ENCODE peak calls at places on chromosomes 7 and 10, in four cellular contexts. One of them, this sample, is unnamed.

GRCh38 chr7:15821484-15822122 is 135.1 kb upstream of the MEOX2 start:
- DNase-seq in K562: no peak
- DNase-seq in HepG2: no peak
- DNase-seq in GM12878: no peak
- DNase-seq in this sample: no peak

GRCh38 chr10:126458453-126458852 is 70.2 kb upstream of the ADAM12 start:
- DNase-seq in HepG2: no peak
- DNase-seq in K562: no peak
- DNase-seq in GM12878: no peak
- DNase-seq in this sample: no peak

GRCh38 chr7:82450759-82451158 is 7.2 kb upstream of the CACNA2D1 start:
- DNase-seq in HepG2: no peak
- DNase-seq in K562: no peak
- DNase-seq in GM12878: no peak
- DNase-seq in this sample: no peak

GRCh38 chr10:80333985-80334384 is 22.6 kb downstream of the DYDC1 start:
- DNase-seq in HepG2: no peak
- DNase-seq in GM12878: no peak
- DNase-seq in K562: no peak
- DNase-seq in this sample: no peak

GRCh38 chr7:66894463-66895080 is 26.5 kb upstream of the TMEM248 start:
- DNase-seq in HepG2: no peak
- DNase-seq in GM12878: no peak
- DNase-seq in K562: no peak
- DNase-seq in this sample: no peak

GRCh38 chr7:134197342-134197741 is 70.2 kb downstream of the LRGUK start:
- DNase-seq in K562: peak; percentile 67
- DNase-seq in GM12878: no peak
- DNase-seq in HepG2: no peak
- DNase-seq in this sample: no peak

GRCh38 chr7:66110861-66111260 is 3.8 kb upstream of the CRCP start:
- DNase-seq in K562: no peak
- DNase-seq in GM12878: no peak
- DNase-seq in HepG2: peak; percentile 48
- DNase-seq in this sample: no peak

GRCh38 chr10:132363921-132364593 is 32.1 kb downstream of the LRRC27 start:
- DNase-seq in HepG2: peak; percentile 45
- DNase-seq in K562: peak; percentile 28
- DNase-seq in GM12878: peak; percentile 13
- DNase-seq in this sample: peak; percentile 69

GRCh38 chr7:110519851-110520250 is 571.1 kb upstream of the LRRN3 start:
- DNase-seq in K562: no peak
- DNase-seq in GM12878: no peak
- DNase-seq in HepG2: no peak
- DNase-seq in this sample: no peak

GRCh38 chr10:84308481-84309304 is 19.7 kb upstream of the CCSER2 start:
- DNase-seq in K562: no peak
- DNase-seq in GM12878: peak; percentile 26
- DNase-seq in HepG2: no peak
- DNase-seq in this sample: peak; percentile 58

GRCh38 chr10:43923328-43923727 is 274.6 kb upstream of the ZNF32 start:
- DNase-seq in GM12878: no peak
- DNase-seq in HepG2: no peak
- DNase-seq in K562: no peak
- DNase-seq in this sample: no peak

GRCh38 chr10:104614245-104614831 is 26.8 kb upstream of the SORCS3 start:
- DNase-seq in K562: peak; percentile 47
- DNase-seq in HepG2: peak; percentile 17
- DNase-seq in GM12878: no peak
- DNase-seq in this sample: peak; percentile 52

GRCh38 chr7:114943530-114943929 is 21.6 kb downstream of the MDFIC start:
- DNase-seq in K562: no peak
- DNase-seq in GM12878: no peak
- DNase-seq in HepG2: no peak
- DNase-seq in this sample: no peak

GRCh38 chr7:55163733-55164132 is 144.9 kb downstream of the EGFR start:
- DNase-seq in GM12878: no peak
- DNase-seq in HepG2: no peak
- DNase-seq in K562: no peak
- DNase-seq in this sample: no peak

GRCh38 chr7:87210506-87210905 is 9.0 kb downstream of the TMEM243 start:
- DNase-seq in GM12878: no peak
- DNase-seq in K562: no peak
- DNase-seq in HepG2: no peak
- DNase-seq in this sample: no peak

GRCh38 chr10:103911021-103911459 is 6.9 kb downstream of the STN1 start:
- DNase-seq in HepG2: no peak
- DNase-seq in GM12878: no peak
- DNase-seq in K562: peak; percentile 16
- DNase-seq in this sample: no peak

GRCh38 chr7:114789942-114790341 is 132.0 kb upstream of the MDFIC start:
- DNase-seq in HepG2: no peak
- DNase-seq in GM12878: no peak
- DNase-seq in K562: no peak
- DNase-seq in this sample: no peak

GRCh38 chr10:95415631-95416031 is 124.8 kb upstream of the PDLIM1 start:
- DNase-seq in GM12878: no peak
- DNase-seq in HepG2: no peak
- DNase-seq in K562: no peak
- DNase-seq in this sample: no peak

GRCh38 chr10:32489935-32490334 is 44.0 kb downstream of the CCDC7 start:
- DNase-seq in HepG2: no peak
- DNase-seq in K562: no peak
- DNase-seq in GM12878: no peak
- DNase-seq in this sample: no peak

GRCh38 chr7:151348970-151349369 is 7.4 kb downstream of the NUB1 start:
- DNase-seq in HepG2: no peak
- DNase-seq in GM12878: no peak
- DNase-seq in K562: no peak
- DNase-seq in this sample: no peak

GRCh38 chr7:92647652-92648051 is 57.5 kb upstream of the FAM133B start:
- DNase-seq in GM12878: no peak
- DNase-seq in HepG2: no peak
- DNase-seq in K562: no peak
- DNase-seq in this sample: no peak

GRCh38 chr10:7337431-7338171 is 73.2 kb downstream of the SFMBT2 start:
- DNase-seq in HepG2: no peak
- DNase-seq in GM12878: no peak
- DNase-seq in K562: no peak
- DNase-seq in this sample: no peak

GRCh38 chr10:73877533-73878160 is 3.3 kb upstream of the CAMK2G start:
- DNase-seq in HepG2: no peak
- DNase-seq in GM12878: no peak
- DNase-seq in K562: no peak
- DNase-seq in this sample: no peak

GRCh38 chr10:114876169-114876568 is 54.6 kb downstream of the FHIP2A start:
- DNase-seq in HepG2: peak; percentile 62
- DNase-seq in K562: no peak
- DNase-seq in GM12878: no peak
- DNase-seq in this sample: no peak

GRCh38 chr10:19710600-19710999 is 105.6 kb upstream of the PLXDC2 start:
- DNase-seq in GM12878: no peak
- DNase-seq in K562: no peak
- DNase-seq in HepG2: no peak
- DNase-seq in this sample: no peak

GRCh38 chr10:21514101-21514807 is 11.2 kb downstream of the SKIDA1 start:
- DNase-seq in GM12878: no peak
- DNase-seq in K562: no peak
- DNase-seq in HepG2: no peak
- DNase-seq in this sample: no peak

GRCh38 chr7:26574476-26574875 is 282.8 kb downstream of the SNX10 start:
- DNase-seq in HepG2: no peak
- DNase-seq in K562: no peak
- DNase-seq in GM12878: no peak
- DNase-seq in this sample: no peak

GRCh38 chr7:152328234-152328633 is 107.6 kb downstream of the KMT2C start:
- DNase-seq in HepG2: no peak
- DNase-seq in K562: no peak
- DNase-seq in GM12878: no peak
- DNase-seq in this sample: no peak

GRCh38 chr10:113895018-113895417 is 40.6 kb downstream of the NHLRC2 start:
- DNase-seq in K562: no peak
- DNase-seq in HepG2: no peak
- DNase-seq in GM12878: no peak
- DNase-seq in this sample: no peak

GRCh38 chr7:45085619-45086200 is 3.1 kb downstream of the NACAD start:
- DNase-seq in K562: no peak
- DNase-seq in HepG2: no peak
- DNase-seq in GM12878: no peak
- DNase-seq in this sample: no peak
- TF ChIP-seq USF2 in K562: no peak
- TF ChIP-seq USF2 in HepG2: no peak
- TF ChIP-seq USF2 in GM12878: no peak
- TF ChIP-seq USF2 in this sample: no peak

GRCh38 chr10:77940225-77940624 is 13.7 kb upstream of the DLG5 start:
- DNase-seq in GM12878: no peak
- DNase-seq in HepG2: no peak
- DNase-seq in K562: no peak
- DNase-seq in this sample: no peak
- TF ChIP-seq ZBTB33 in GM12878: no peak
- TF ChIP-seq ZBTB33 in HepG2: no peak
- TF ChIP-seq ZBTB33 in K562: no peak
- TF ChIP-seq ZBTB33 in this sample: no peak

DNA sequence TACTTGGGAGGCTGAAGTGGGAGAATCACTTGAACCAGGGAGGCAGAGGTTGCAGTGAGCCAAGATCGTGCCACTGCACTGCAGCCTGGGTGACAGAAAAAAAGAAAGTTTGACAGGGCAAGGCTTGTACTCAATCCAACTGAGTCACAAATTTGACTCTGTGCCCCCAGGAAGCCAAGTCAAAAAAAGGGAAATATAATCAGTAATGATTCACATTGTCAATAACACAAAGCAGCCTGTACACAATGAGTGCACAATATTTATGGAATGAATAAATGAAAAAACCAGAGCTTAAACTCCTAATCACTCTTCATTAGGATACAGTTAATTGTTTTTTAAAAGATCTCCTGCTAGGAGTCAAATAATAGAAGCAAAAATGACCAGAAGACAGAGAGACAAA is 6.4 kb downstream of the NAPEPLD start:
- DNase-seq in HepG2: no peak
- DNase-seq in K562: no peak
- DNase-seq in GM12878: no peak
- DNase-seq in this sample: no peak
- TF ChIP-seq USF2 in HepG2: no peak
- TF ChIP-seq USF2 in K562: no peak
- TF ChIP-seq USF2 in GM12878: no peak
- TF ChIP-seq USF2 in this sample: no peak

GRCh38 chr7:108248418-108248817 is 118.3 kb upstream of the LAMB4 start:
- DNase-seq in K562: no peak
- DNase-seq in GM12878: no peak
- DNase-seq in HepG2: no peak
- DNase-seq in this sample: no peak

GRCh38 chr7:108247646-108248045 is 117.5 kb upstream of the LAMB4 start:
- DNase-seq in HepG2: no peak
- DNase-seq in GM12878: no peak
- DNase-seq in K562: no peak
- DNase-seq in this sample: no peak

GRCh38 chr7:108245523-108246226 is 115.5 kb upstream of the LAMB4 start:
- DNase-seq in HepG2: no peak
- DNase-seq in GM12878: no peak
- DNase-seq in K562: no peak
- DNase-seq in this sample: no peak

GRCh38 chr7:108244110-108244509 is 113.9 kb upstream of the LAMB4 start:
- DNase-seq in GM12878: no peak
- DNase-seq in HepG2: no peak
- DNase-seq in K562: no peak
- DNase-seq in this sample: no peak

DNA sequence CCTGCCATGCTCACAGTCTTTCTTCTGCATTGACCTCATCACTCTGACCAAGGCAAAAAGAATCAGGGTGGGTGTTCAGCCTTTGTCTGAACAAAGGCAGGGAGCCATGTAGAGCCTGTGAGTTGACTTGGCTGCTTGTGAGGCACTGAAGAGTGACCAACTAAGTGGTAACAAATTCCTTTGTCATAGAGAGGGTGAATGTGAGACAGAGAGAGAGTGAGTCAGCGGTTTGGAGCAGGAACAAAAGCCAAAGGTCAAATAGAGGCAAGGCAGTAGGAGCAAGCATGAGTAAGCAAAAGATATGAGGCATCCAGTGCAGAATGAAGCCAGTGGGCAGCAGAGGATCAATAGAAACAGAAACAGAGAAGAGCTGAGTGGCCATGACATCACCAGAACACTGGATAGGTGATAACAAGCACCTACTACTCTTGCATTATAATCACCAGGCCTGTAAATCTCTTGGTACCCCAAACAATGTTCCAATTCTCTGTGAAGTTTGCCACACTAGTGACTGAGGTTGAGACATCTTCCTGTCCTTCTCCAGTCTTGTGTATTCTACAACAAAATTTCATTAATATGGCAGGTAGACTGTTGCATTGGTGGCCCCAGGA is 116.2 kb upstream of the LAMB4 start:
- DNase-seq in HepG2: peak; percentile 80
- DNase-seq in K562: peak; percentile 88
- DNase-seq in GM12878: peak; percentile 26
- DNase-seq in this sample: no peak
- TF ChIP-seq ZBTB33 in HepG2: peak; percentile 16
- TF ChIP-seq ZBTB33 in K562: no peak
- TF ChIP-seq ZBTB33 in GM12878: no peak
- TF ChIP-seq ZBTB33 in this sample: no peak

GRCh38 chr7:148327379-148327778 is 263.2 kb upstream of the C7orf33 start:
- DNase-seq in K562: no peak
- DNase-seq in HepG2: peak; percentile 30
- DNase-seq in GM12878: no peak
- DNase-seq in this sample: no peak
- TF ChIP-seq USF2 in K562: no peak
- TF ChIP-seq USF2 in HepG2: no peak
- TF ChIP-seq USF2 in GM12878: no peak
- TF ChIP-seq USF2 in this sample: no peak

GRCh38 chr7:158811894-158812293 is 17.4 kb downstream of the ESYT2 start:
- DNase-seq in GM12878: no peak
- DNase-seq in K562: no peak
- DNase-seq in HepG2: no peak
- DNase-seq in this sample: no peak
- TF ChIP-seq ZBTB33 in GM12878: no peak
- TF ChIP-seq ZBTB33 in K562: no peak
- TF ChIP-seq ZBTB33 in HepG2: no peak
- TF ChIP-seq ZBTB33 in this sample: no peak

GRCh38 chr7:118735436-118735835 is 510.9 kb downstream of the ANKRD7 start:
- DNase-seq in HepG2: no peak
- DNase-seq in K562: no peak
- DNase-seq in GM12878: no peak
- DNase-seq in this sample: no peak

GRCh38 chr7:118734541-118734940 is 510.0 kb downstream of the ANKRD7 start:
- DNase-seq in K562: no peak
- DNase-seq in GM12878: no peak
- DNase-seq in HepG2: no peak
- DNase-seq in this sample: no peak

GRCh38 chr7:118731854-118732253 is 507.4 kb downstream of the ANKRD7 start:
- DNase-seq in HepG2: no peak
- DNase-seq in K562: no peak
- DNase-seq in GM12878: no peak
- DNase-seq in this sample: no peak
- TF ChIP-seq USF2 in HepG2: no peak
- TF ChIP-seq USF2 in K562: no peak
- TF ChIP-seq USF2 in GM12878: no peak
- TF ChIP-seq USF2 in this sample: no peak